ENCODE peak calls at places on chromosomes 1 and 21, in ten cellular contexts. D is right lobe of liver, L is transverse colon, P is A549, T is heart left ventricle, R is body of pancreas, S is ovary, A is stomach, C is sigmoid colon, E is IMR-90. Z is an unnamed sample. For H3K9me3 and H3K4me1, the result is how much of the 10 kb centered on the place peaks cover.

GRCh38 chr1:242449211-242449610 is 75.3 kb downstream of the PLD5 start:
- DNase-seq in D (no peak), L (no peak), P (no peak), T (no peak), R (no peak), S (no peak), A (no peak), C (no peak), E (no peak), Z (no peak)

GRCh38 chr1:204728045-204728444 is 42.5 kb upstream of the LRRN2 start:
- DNase-seq in D (no peak), L (no peak), P (no peak), T (peak), R (no peak), S (no peak), A (no peak), C (no peak), E (no peak), Z (peak)

GRCh38 chr1:78061825-78062523 is 16.2 kb downstream of the GIPC2 start:
- DNase-seq in D (no peak), L (no peak), P (no peak), T (no peak), R (no peak), S (no peak), A (no peak), C (no peak), E (peak), Z (no peak)

GRCh38 chr1:6465461-6466005 is 440 bp downstream of the TNFRSF25 start:
- DNase-seq in D (no peak), L (no peak), P (no peak), T (no peak), R (no peak), S (no peak), A (no peak), C (no peak), E (no peak), Z (no peak)

GRCh38 chr1:111204923-111205723 is 4.7 kb upstream of the DENND2D start:
- DNase-seq in D (no peak), L (no peak), P (no peak), T (no peak), R (no peak), S (no peak), A (no peak), C (no peak), E (no peak), Z (no peak)

GRCh38 chr1:147492207-147492606 is 49.1 kb upstream of the BCL9 start:
- DNase-seq in D (no peak), L (no peak), P (no peak), T (no peak), R (no peak), S (no peak), A (no peak), C (no peak), E (no peak), Z (no peak)

GRCh38 chr1:234396871-234397270 is 23.6 kb downstream of the COA6 start:
- DNase-seq in D (no peak), L (no peak), P (no peak), T (no peak), R (no peak), S (no peak), A (no peak), C (no peak), E (no peak), Z (no peak)

GRCh38 chr1:219031821-219032220 is 141.9 kb upstream of the LYPLAL1 start:
- DNase-seq in D (no peak), L (no peak), P (no peak), T (no peak), R (no peak), S (no peak), A (no peak), C (no peak), E (no peak), Z (no peak)

GRCh38 chr1:9663257-9663656 is 11.7 kb downstream of the PIK3CD start:
- DNase-seq in D (no peak), L (no peak), P (no peak), T (no peak), R (no peak), S (no peak), A (no peak), C (no peak), E (no peak), Z (no peak)

GRCh38 chr1:182249201-182249676 is 142.4 kb downstream of the GLUL start:
- DNase-seq in D (peak), L (peak), P (no peak), T (no peak), R (peak), S (no peak), A (peak), C (no peak), E (no peak), Z (no peak)

GRCh38 chr1:182707116-182707515 is 22.7 kb upstream of the RGS8 start:
- DNase-seq in D (peak), L (no peak), P (no peak), T (peak), R (peak), S (peak), A (peak), C (no peak), E (no peak), Z (no peak)

GRCh38 chr1:231799363-231799986 is 172.9 kb downstream of the DISC1 start:
- DNase-seq in D (no peak), L (no peak), P (no peak), T (no peak), R (no peak), S (peak), A (no peak), C (no peak), E (peak), Z (no peak)

GRCh38 chr1:51329443-51330325 is 678 bp downstream of the TTC39A start:
- DNase-seq in D (peak), L (peak), P (no peak), T (peak), R (peak), S (no peak), A (peak), C (peak), E (no peak), Z (no peak)

GRCh38 chr1:6131561-6131960 is 48.6 kb downstream of the CHD5 start:
- DNase-seq in D (no peak), L (no peak), P (no peak), T (no peak), R (peak), S (no peak), A (no peak), C (peak), E (no peak), Z (no peak)

GRCh38 chr1:7010534-7011200 is 225.4 kb downstream of the CAMTA1 start:
- DNase-seq in D (no peak), L (no peak), P (no peak), T (no peak), R (peak), S (no peak), A (no peak), C (no peak), E (no peak), Z (no peak)

GRCh38 chr1:201021333-201022177 is 2.0 kb downstream of the KIF21B start:
- DNase-seq in D (peak), L (peak), P (no peak), T (no peak), R (no peak), S (no peak), A (no peak), C (no peak), E (no peak), Z (no peak)

GRCh38 chr1:162003061-162003824 is 20.4 kb downstream of the OLFML2B start:
- DNase-seq in D (no peak), L (no peak), P (no peak), T (no peak), R (no peak), S (no peak), A (no peak), C (peak), E (peak), Z (no peak)

GRCh38 chr1:27099904-27100796 is 54.8 kb downstream of the SLC9A1 start:
- DNase-seq in D (no peak), L (no peak), P (peak), T (peak), R (no peak), S (peak), A (no peak), C (peak), E (no peak), Z (no peak)

GRCh38 chr1:43267818-43268425 is 1.9 kb upstream of the TMEM125 start:
- DNase-seq in D (no peak), L (no peak), P (no peak), T (no peak), R (no peak), S (no peak), A (peak), C (no peak), E (no peak), Z (peak)

GRCh38 chr1:43265431-43265830 is 4.4 kb upstream of the TMEM125 start:
- DNase-seq in D (peak), L (no peak), P (no peak), T (no peak), R (no peak), S (no peak), A (no peak), C (no peak), E (no peak), Z (no peak)

GRCh38 chr1:43269627-43270375 is at the start of gene TMEM125:
- DNase-seq in D (peak), L (peak), P (no peak), T (peak), R (peak), S (no peak), A (peak), C (no peak), E (no peak), Z (peak)

GRCh38 chr1:43267291-43267805 is 2.4 kb upstream of the TMEM125 start:
- DNase-seq in D (no peak), L (no peak), P (no peak), T (no peak), R (no peak), S (no peak), A (peak), C (no peak), E (peak), Z (no peak)

GRCh38 chr1:43266881-43267280 is 2.9 kb upstream of the TMEM125 start:
- DNase-seq in D (no peak), L (no peak), P (no peak), T (no peak), R (no peak), S (no peak), A (no peak), C (no peak), E (no peak), Z (no peak)
- H3K9me3 ChIP-seq in D (under half), L (under half), P (under half), T (under half), R (under half), S (under half), A (under half), C (under half), E (under half), Z (under half)

GRCh38 chr1:155140630-155140953 is 261 bp upstream of the DPM3 start:
- DNase-seq in D (no peak), L (no peak), P (no peak), T (no peak), R (no peak), S (no peak), A (no peak), C (no peak), E (no peak), Z (no peak)

GRCh38 chr1:155141799-155142198 is 1.5 kb upstream of the DPM3 start:
- DNase-seq in D (no peak), L (no peak), P (no peak), T (no peak), R (no peak), S (no peak), A (no peak), C (no peak), E (no peak), Z (no peak)

GRCh38 chr1:155137550-155137949 is 1.9 kb downstream of the SLC50A1 start:
- DNase-seq in D (no peak), L (no peak), P (no peak), T (no peak), R (no peak), S (no peak), A (no peak), C (no peak), E (no peak), Z (no peak)

GRCh38 chr1:155137129-155137528 is 1.5 kb downstream of the SLC50A1 start:
- DNase-seq in D (no peak), L (no peak), P (no peak), T (no peak), R (no peak), S (no peak), A (no peak), C (no peak), E (no peak), Z (no peak)

DNA sequence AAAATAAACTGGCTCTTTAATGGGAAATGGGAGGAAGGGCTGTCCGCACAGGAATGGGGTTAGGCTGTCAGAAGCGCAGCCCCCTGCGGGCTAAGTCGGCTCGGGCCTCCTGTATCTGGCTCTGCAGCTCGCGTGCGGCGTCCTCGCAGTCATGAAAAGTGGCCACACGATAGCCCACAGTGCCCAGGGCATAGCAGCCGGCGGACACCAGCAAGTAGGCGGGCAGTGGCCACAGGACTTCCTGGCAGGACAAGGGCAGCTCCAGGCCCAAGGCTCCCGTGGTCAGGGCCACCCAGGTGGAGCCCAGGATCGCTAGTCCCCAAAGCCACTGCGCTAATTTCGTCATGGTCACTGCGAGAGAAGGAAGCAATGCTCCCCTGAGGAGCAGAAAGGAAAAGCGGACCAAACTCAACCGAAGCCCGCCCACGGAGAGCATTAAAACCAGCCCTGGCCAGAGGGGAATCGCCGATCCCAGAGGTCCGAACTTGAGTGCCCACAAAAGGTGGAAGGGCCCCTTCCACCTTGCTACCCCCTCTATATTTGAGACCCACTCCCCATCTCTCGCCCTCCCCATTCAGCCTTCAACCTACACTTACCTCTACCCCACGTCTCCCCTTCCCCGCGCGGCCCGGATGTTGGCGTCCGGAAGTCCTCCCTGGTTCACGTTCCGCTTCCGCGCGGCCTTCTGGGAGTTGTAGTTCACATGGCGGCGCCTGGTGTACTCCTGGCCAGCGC is at the start of gene DPM3:
- DNase-seq in D (peak), L (peak), P (peak), T (peak), R (peak), S (peak), A (peak), C (peak), E (peak), Z (no peak)
- TF ChIP-seq POLR2A in D (peak), L (peak), P (peak), T (no peak), R (peak), S (peak), A (no peak), C (peak), E (peak), Z (no peak)

DNA sequence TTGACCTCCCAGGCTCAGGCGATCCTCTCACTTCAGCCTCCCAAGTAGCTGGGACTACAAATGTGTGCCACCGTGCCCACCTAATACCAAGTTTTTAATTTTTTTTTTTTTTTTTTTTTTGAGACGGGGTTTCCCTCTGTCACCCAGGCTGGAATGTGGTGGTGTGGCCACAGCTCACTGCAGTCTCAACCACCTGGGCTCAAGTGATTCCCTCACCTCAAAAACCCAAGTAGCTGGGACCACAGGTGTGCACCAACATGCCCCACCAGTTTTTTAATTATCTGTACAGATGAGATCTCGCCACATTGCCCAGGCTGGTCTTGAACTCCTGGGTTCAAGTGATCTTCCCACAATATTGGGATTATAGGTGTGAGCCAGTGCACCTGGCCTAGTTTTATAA is 22.7 kb downstream of the PTP4A2 start:
- DNase-seq in D (no peak), L (no peak), P (no peak), T (no peak), R (no peak), S (no peak), A (no peak), C (no peak), E (no peak), Z (no peak)
- H3K4me1 ChIP-seq in D (under half), L (under half), P (under half), T (under half), R (under half), S (under half), A (under half), C (under half), E (under half), Z (under half)

GRCh38 chr1:185581961-185582725 is 152.0 kb upstream of the HMCN1 start:
- DNase-seq in D (no peak), L (no peak), P (no peak), T (no peak), R (no peak), S (no peak), A (no peak), C (no peak), E (peak), Z (no peak)

GRCh38 chr1:185581020-185581419 is 153.2 kb upstream of the HMCN1 start:
- DNase-seq in D (no peak), L (no peak), P (no peak), T (no peak), R (no peak), S (no peak), A (no peak), C (no peak), E (no peak), Z (no peak)

DNA sequence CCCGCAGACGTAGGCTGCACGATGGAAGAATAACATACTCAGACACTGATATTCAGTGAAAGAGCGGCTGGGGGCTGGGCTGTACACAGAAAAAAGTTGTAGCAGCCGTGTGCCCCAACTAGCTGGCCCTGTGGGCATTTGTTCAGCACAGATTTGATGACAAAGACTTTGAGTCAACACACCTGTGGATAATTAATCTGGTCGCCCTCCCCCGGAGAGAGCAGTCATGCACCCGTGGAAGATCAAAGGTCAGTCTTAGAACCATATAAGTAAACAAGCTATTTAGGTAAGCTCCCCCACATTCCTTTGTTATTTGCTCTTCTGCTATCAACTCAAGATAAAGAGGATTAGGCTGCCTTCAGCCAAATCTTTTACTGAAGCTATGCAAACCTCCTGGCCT is 148.4 kb upstream of the HMCN1 start:
- DNase-seq in D (no peak), L (no peak), P (peak), T (no peak), R (no peak), S (no peak), A (no peak), C (no peak), E (no peak), Z (no peak)
- H3K9me3 ChIP-seq in D (under half), L (under half), P (half or more), T (under half), R (under half), S (under half), A (under half), C (under half), E (under half), Z (under half)

GRCh38 chr1:186420923-186421322 is 40.0 kb downstream of the PDC start:
- DNase-seq in D (no peak), L (no peak), P (no peak), T (no peak), R (no peak), S (no peak), A (no peak), C (no peak), E (peak), Z (no peak)

GRCh38 chr1:186420311-186420710 is 40.6 kb downstream of the PDC start:
- DNase-seq in D (no peak), L (no peak), P (no peak), T (no peak), R (no peak), S (no peak), A (no peak), C (no peak), E (peak), Z (no peak)

GRCh38 chr1:186421446-186421845 is 39.5 kb downstream of the PDC start:
- DNase-seq in D (no peak), L (no peak), P (no peak), T (no peak), R (no peak), S (peak), A (no peak), C (no peak), E (no peak), Z (no peak)

GRCh38 chr1:186418503-186418902 is 42.4 kb downstream of the PDC start:
- DNase-seq in D (no peak), L (no peak), P (no peak), T (no peak), R (no peak), S (no peak), A (no peak), C (no peak), E (peak), Z (no peak)
- TF ChIP-seq POLR2A in D (no peak), L (no peak), P (no peak), T (no peak), R (no peak), S (no peak), A (no peak), C (no peak), E (no peak), Z (no peak)

GRCh38 chr1:21914468-21914867 is 22.6 kb downstream of the HSPG2 start:
- DNase-seq in D (no peak), L (no peak), P (no peak), T (no peak), R (no peak), S (no peak), A (no peak), C (no peak), E (no peak), Z (no peak)

GRCh38 chr1:21914880-21915640 is 22.1 kb downstream of the HSPG2 start:
- DNase-seq in D (no peak), L (peak), P (no peak), T (no peak), R (peak), S (no peak), A (peak), C (no peak), E (no peak), Z (no peak)

GRCh38 chr1:21912038-21912758 is 24.9 kb downstream of the HSPG2 start:
- DNase-seq in D (no peak), L (no peak), P (no peak), T (no peak), R (no peak), S (no peak), A (no peak), C (no peak), E (no peak), Z (no peak)

GRCh38 chr1:21913258-21913657 is 23.9 kb downstream of the HSPG2 start:
- DNase-seq in D (no peak), L (no peak), P (no peak), T (peak), R (no peak), S (no peak), A (no peak), C (no peak), E (no peak), Z (no peak)

GRCh38 chr1:21913763-21914162 is 23.3 kb downstream of the HSPG2 start:
- DNase-seq in D (no peak), L (no peak), P (no peak), T (no peak), R (no peak), S (no peak), A (no peak), C (no peak), E (no peak), Z (no peak)
- H3K4me1 ChIP-seq in D (under half), L (half or more), P (under half), T (half or more), R (under half), S (under half), A (half or more), C (under half), E (under half), Z (half or more)

GRCh38 chr21:25867041-25867440 is 132.3 kb downstream of the GABPA start:
- DNase-seq in D (no peak), L (no peak), P (no peak), T (no peak), R (no peak), S (no peak), A (no peak), C (no peak), E (no peak), Z (no peak)
- H3K9me3 ChIP-seq in D (under half), L (under half), P (under half), T (under half), R (under half), S (under half), A (under half), C (under half), E (under half), Z (under half)

GRCh38 chr1:116826818-116827606 is 72.8 kb downstream of the CD2 start:
- DNase-seq in D (no peak), L (no peak), P (no peak), T (no peak), R (no peak), S (no peak), A (no peak), C (no peak), E (peak), Z (no peak)
- TF ChIP-seq POLR2A in D (no peak), L (no peak), P (no peak), T (no peak), R (no peak), S (no peak), A (no peak), C (no peak), E (no peak), Z (no peak)